ENCODE peak calls at places on chromosomes 1 and 21, in seven cellular contexts. I is mammary epithelial cell, C is OCI-LY7, J is astrocyte, H is neural progenitor cell, M is fibroblast of lung, U is PC-3. X is an unnamed sample.
A peak's percentile ranks its signal among the peaks of the same experiment; 100 is the strongest.

GRCh38 chr1:18948048-18948912 is 8.2 kb downstream of the IFFO2 start:
- DNase-seq in I (peak; percentile 92), C (no peak), J (peak; percentile 76), H (no peak), M (no peak), U (peak; percentile 39), X (no peak)

GRCh38 chr1:192538407-192539311 is 36.9 kb upstream of the RGS1 start:
- DNase-seq in I (no peak), C (peak; percentile 89), J (peak; percentile 73), H (no peak), M (peak; percentile 81), U (no peak), X (no peak)

GRCh38 chr1:80083892-80084291 is 1077.4 kb upstream of the ADGRL4 start:
- DNase-seq in I (no peak), C (no peak), J (no peak), H (no peak), M (no peak), U (peak; percentile 80), X (no peak)

GRCh38 chr1:154328318-154329151 is 3.2 kb downstream of the ATP8B2 start:
- DNase-seq in I (peak; percentile 58), C (no peak), J (peak; percentile 46), H (peak; percentile 88), M (peak; percentile 42), U (peak; percentile 74), X (peak; percentile 80)

GRCh38 chr1:245822997-245823396 is 668.2 kb downstream of the KIF26B start:
- DNase-seq in I (peak; percentile 74), C (no peak), J (peak; percentile 98), H (no peak), M (peak; percentile 93), U (peak; percentile 89), X (no peak)

GRCh38 chr1:159854101-159854692 is 8.3 kb downstream of the VSIG8 start:
- DNase-seq in I (no peak), C (no peak), J (peak; percentile 35), H (peak; percentile 73), M (peak; percentile 53), U (peak; percentile 60), X (peak; percentile 72)

GRCh38 chr1:116910379-116911165 is 856 bp downstream of the PTGFRN start:
- DNase-seq in I (peak; percentile 52), C (no peak), J (no peak), H (peak; percentile 48), M (no peak), U (peak; percentile 51), X (peak; percentile 55)

GRCh38 chr1:217493290-217493689 is 137.6 kb downstream of the GPATCH2 start:
- DNase-seq in I (peak; percentile 33), C (no peak), J (peak; percentile 1), H (no peak), M (no peak), U (peak; percentile 95), X (no peak)

GRCh38 chr1:50651476-50652263 is 228.4 kb upstream of the DMRTA2 start:
- DNase-seq in I (no peak), C (no peak), J (no peak), H (no peak), M (no peak), U (no peak), X (no peak)

GRCh38 chr1:166925791-166926483 is 49.4 kb downstream of the ILDR2 start:
- DNase-seq in I (no peak), C (no peak), J (peak; percentile 88), H (peak; percentile 46), M (no peak), U (peak; percentile 89), X (no peak)

GRCh38 chr1:6241887-6242740 is 1.9 kb upstream of the HES3 start:
- DNase-seq in I (no peak), C (no peak), J (no peak), H (peak; percentile 91), M (no peak), U (no peak), X (peak; percentile 79)

DNA sequence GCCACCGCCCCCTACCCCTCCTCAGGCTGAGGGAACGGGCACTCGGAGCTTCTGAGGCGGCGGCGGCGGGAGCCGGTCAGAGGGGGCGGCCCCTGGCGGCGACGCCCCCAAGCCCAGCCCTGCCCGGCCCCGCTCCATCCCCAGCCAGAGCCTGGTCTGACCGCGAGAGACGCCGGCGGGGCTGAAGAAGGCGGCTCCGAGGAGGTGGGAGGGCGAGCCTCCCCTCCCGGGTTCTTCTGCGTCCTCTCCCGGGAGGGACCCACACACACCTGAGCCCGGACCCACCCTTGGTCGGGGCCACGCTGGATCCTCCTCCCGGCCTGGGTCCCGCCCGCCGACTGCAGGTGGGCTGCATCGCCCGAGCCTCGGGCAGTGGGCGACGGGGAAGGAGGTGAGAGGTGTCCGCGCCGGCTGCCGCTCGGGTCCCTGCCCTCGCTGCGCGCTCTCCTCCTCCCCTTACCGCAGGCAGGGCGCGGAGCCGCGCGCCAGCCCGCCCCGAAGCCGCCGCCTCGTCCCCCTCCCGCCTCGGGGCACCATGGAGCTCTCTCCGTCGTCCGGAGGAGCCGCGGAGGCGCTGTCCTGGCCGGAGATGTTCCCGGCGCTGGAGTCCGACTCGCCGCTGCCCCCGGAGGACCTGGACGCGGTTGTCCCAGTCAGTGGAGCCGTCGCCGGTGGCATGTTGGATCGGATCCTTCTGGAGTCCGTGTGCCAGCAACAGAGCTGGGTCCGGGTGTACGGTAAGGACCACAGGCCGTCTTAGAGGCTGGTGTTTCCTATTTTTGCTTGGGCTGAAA is at the start of gene RASAL2:
- DNase-seq in I (peak; percentile 67), C (no peak), J (peak; percentile 34), H (peak; percentile 93), M (peak; percentile 51), U (peak; percentile 57), X (peak; percentile 79)
- TF ChIP-seq CTCF in I (peak; percentile 41), C (no peak), J (no peak), H (peak; percentile 39), M (peak; percentile 12), U (no peak), X (peak; percentile 21)

DNA sequence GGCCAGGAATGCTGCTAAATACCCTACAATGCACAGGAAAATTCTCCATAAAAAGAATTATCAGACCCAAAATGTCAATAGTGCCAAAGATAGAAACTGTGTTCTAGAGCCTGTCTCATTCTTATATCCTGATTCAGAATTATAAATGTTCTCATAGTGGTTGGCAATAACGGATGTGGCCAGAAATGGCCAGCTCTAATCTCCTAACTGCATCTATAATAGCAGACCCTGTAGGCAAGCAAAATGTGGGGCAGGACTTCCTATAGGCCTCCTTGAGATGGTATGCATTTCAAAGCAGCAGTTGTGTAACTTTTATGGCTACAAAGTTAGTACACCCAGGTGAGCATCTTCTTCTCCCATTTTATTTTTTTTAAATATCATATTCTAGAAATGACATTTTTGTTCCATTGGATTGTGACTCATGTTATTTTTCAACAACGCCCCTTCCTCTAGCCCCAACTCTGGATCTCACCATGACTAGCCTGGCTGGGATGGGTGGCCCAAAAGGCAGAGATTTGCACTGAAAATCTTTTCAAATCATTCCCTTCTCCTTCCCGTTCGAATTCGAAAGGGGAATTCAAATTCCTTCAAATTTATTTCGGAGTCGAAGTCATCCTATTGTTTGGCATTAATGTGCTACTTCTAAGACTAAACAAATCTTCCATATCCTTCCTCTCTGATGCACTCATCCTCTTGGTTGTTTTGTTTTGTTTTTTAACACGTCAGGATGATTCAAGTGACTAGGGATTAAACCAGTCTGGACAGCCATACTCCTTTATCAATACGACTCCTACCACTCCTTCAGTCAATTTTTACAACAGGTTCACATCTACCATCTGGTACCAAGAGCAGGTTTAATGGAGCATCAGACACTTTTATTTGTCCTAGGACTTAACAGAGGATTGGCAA is 95.6 kb upstream of the SGIP1 start:
- DNase-seq in I (no peak), C (no peak), J (no peak), H (no peak), M (no peak), U (peak; percentile 41), X (no peak)
- H2AFZ ChIP-seq in I (no peak overlapping the region), C (peak overlapping the region; percentile 90), J (no peak overlapping the region), H (no peak overlapping the region), M (no peak overlapping the region), U (no peak overlapping the region), X (no peak overlapping the region)

DNA sequence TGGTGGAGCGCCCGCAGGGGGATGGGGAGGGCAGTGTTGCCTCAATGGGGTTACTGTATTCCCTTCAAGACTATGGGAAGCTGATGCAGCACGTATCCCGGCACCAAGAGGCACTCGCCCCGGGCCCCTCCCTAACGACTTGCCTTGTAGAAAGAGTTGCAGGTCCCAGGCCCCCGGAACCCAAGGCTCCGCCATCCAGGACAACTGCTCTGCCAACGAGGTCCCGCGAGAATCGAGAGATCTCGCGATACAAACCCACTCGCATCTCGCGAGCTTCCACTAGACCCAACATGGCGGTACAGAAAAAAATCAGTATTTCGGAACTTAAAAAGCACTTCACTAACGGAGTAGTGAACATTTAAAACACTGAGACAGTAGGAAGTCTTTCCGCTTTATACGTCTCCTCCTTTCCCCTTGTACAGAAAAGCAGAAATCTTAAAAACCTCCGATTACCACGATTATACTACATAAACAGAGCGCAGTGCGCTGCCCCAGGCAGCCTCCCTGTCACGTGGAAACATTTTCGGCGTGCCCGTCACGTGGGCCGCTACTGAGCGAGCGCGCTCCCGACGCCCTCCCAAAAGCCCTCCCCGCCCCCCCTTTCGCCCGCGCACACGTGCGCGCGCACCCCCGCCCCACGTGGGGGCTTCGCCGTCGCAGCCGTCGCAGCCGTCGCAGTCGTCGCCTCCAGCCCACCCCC is at the start of gene ZZZ3:
- DNase-seq in I (peak; percentile 89), C (peak; percentile 98), J (peak; percentile 77), H (peak; percentile 96), M (peak; percentile 97), U (peak; percentile 95), X (peak; percentile 95)
- TF ChIP-seq CTCF in I (no peak), C (no peak), J (no peak), H (no peak), M (no peak), U (no peak), X (no peak)

GRCh38 chr21:37753122-37753599 is 163.1 kb downstream of the KCNJ6 start:
- DNase-seq in I (no peak), C (no peak), J (no peak), H (no peak), M (no peak), U (no peak), X (no peak)

GRCh38 chr21:37759777-37760176 is 156.5 kb downstream of the KCNJ6 start:
- DNase-seq in I (no peak), C (no peak), J (no peak), H (no peak), M (no peak), U (no peak), X (no peak)

GRCh38 chr21:37762606-37763005 is 153.7 kb downstream of the KCNJ6 start:
- DNase-seq in I (no peak), C (no peak), J (no peak), H (peak; percentile 7), M (peak; percentile 8), U (no peak), X (no peak)

GRCh38 chr21:37758997-37759396 is 157.3 kb downstream of the KCNJ6 start:
- DNase-seq in I (peak; percentile 37), C (peak; percentile 19), J (peak; percentile 34), H (peak; percentile 70), M (peak; percentile 59), U (peak; percentile 53), X (peak; percentile 79)

DNA sequence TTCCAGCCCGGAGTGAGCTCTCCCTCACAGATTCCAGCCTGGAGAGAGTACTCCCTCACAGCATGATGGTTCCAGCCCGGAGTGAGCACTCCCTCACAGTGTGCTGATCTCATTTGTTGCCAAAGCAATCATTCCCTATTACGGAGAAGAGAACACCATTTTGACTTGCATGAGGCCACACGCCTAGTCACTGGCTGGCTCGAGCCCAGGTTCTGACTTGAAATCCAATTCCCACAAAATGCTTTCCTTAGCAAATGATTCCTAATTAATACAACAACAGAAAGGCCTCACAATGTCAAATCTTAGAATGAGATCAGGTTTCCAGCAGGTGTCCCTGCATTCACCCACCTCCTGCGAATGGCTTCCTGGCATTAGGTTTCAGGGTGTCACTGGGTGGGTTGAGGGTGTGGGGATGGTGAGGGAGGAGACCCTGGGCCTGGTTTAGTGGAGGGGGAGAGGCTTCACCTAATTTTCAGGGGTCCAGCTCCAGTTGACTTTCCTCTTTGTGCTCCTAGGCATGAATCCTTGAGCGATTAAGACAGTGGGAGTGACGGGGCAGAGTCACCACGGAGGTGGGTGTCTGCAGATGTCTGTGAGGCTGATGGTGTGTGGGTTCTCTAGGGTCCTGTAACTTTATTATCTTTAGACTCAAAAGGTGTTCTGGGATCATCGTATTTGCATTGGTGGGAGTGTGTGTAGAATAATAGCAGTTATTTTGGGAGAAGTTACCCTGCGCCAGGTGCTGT is 158.5 kb downstream of the KCNJ6 start:
- DNase-seq in I (no peak), C (no peak), J (no peak), H (no peak), M (no peak), U (no peak), X (no peak)
- H2AFZ ChIP-seq in I (no peak overlapping the region), C (no peak overlapping the region), J (no peak overlapping the region), H (no peak overlapping the region), M (no peak overlapping the region), U (no peak overlapping the region), X (no peak overlapping the region)

X was measured in H9.